ENCODE peak calls at places on chromosomes 16 and 17, in four cellular contexts. H, P, D and G are unnamed samples.

GRCh38 chr17:18018411-18018921 is 20.5 kb downstream of the ATPAF2 start:
- ATAC-seq in D (no peak), P (no peak), H (no peak), G (no peak)

GRCh38 chr17:76783146-76783545 is 45.2 kb downstream of the MFSD11 start:
- ATAC-seq in P (peak), H (no peak), D (no peak), G (no peak)

GRCh38 chr17:61280338-61280737 is 119.3 kb upstream of the TBX2 start:
- ATAC-seq in P (peak), D (no peak), H (no peak), G (no peak)

GRCh38 chr17:68356949-68357455 is 65.7 kb downstream of the ARSG start:
- ATAC-seq in P (no peak), D (no peak), H (peak), G (no peak)

GRCh38 chr17:3603119-3603869 is 5.9 kb downstream of the TRPV1 start:
- ATAC-seq in H (no peak), D (peak), P (no peak), G (peak)

GRCh38 chr16:81446318-81447275 is 2.0 kb downstream of the CMIP start:
- ATAC-seq in P (peak), H (no peak), D (no peak), G (no peak)

GRCh38 chr17:8186787-8187516 is 3.0 kb downstream of the BORCS6 start:
- ATAC-seq in P (peak), D (peak), H (peak), G (peak)

GRCh38 chr17:55588858-55589257 is 77.6 kb upstream of the SMIM36 start:
- ATAC-seq in H (no peak), P (no peak), D (no peak), G (no peak)

GRCh38 chr16:76574651-76575050 is 297.4 kb downstream of the CNTNAP4 start:
- ATAC-seq in P (peak), D (peak), H (no peak), G (no peak)

GRCh38 chr16:23195415-23195978 is 13.0 kb downstream of the SCNN1G start:
- ATAC-seq in H (no peak), D (no peak), P (peak), G (no peak)

GRCh38 chr17:36602030-36602737 is 801 bp downstream of the MRM1 start:
- ATAC-seq in D (peak), H (peak), P (peak), G (peak)

GRCh38 chr17:56675876-56676660 is 82.6 kb downstream of the NOG start:
- ATAC-seq in H (no peak), P (no peak), D (no peak), G (peak)

GRCh38 chr16:1208239-1208830 is 16.7 kb downstream of the TPSG1 start:
- ATAC-seq in H (peak), P (no peak), D (no peak), G (peak)

GRCh38 chr16:50610331-50611262 is 62.4 kb downstream of the NKD1 start:
- ATAC-seq in H (no peak), P (peak), D (no peak), G (no peak)

GRCh38 chr16:30551781-30552180 is 6.4 kb downstream of the ZNF764 start:
- ATAC-seq in P (no peak), H (peak), D (no peak), G (peak)

GRCh38 chr17:6069611-6070279 is 434 bp upstream of the WSCD1 start:
- ATAC-seq in H (peak), D (peak), P (no peak), G (no peak)

GRCh38 chr16:57601801-57602478 is 26.5 kb upstream of the ADGRG1 start:
- ATAC-seq in P (peak), D (no peak), H (peak), G (peak)

GRCh38 chr17:4771519-4772234 is at the start of gene TM4SF5:
- ATAC-seq in D (peak), H (no peak), P (peak), G (no peak)

GRCh38 chr16:4157376-4157825 is 41.2 kb upstream of the ADCY9 start:
- ATAC-seq in P (no peak), D (no peak), H (no peak), G (no peak)

GRCh38 chr17:78923660-78924453 is 1.3 kb downstream of the TIMP2 start:
- ATAC-seq in D (peak), H (peak), P (peak), G (peak)

GRCh38 chr17:48181653-48182052 is 74.1 kb downstream of the SNX11 start:
- ATAC-seq in D (peak), P (no peak), H (no peak), G (no peak)

GRCh38 chr17:49695698-49696232 is 12.0 kb downstream of the SLC35B1 start:
- ATAC-seq in D (no peak), P (peak), H (peak), G (no peak)

GRCh38 chr16:58499615-58500328 is at the start of gene NDRG4:
- ATAC-seq in D (peak), H (peak), P (peak), G (peak)

GRCh38 chr16:87653234-87653633 is 50.9 kb downstream of the JPH3 start:
- ATAC-seq in D (peak), H (no peak), P (peak), G (no peak)

GRCh38 chr16:35636831-35637230 is 2177.4 kb downstream of the TP53TG3F start:
- ATAC-seq in D (no peak), H (no peak), P (no peak), G (no peak)

GRCh38 chr17:11719852-11720251 is 121.6 kb downstream of the DNAH9 start:
- ATAC-seq in H (no peak), P (no peak), D (no peak), G (no peak)

GRCh38 chr16:15490123-15490711 is 55.8 kb downstream of the BMERB1 start:
- ATAC-seq in D (no peak), H (no peak), P (no peak), G (no peak)

GRCh38 chr16:31409433-31409832 is 16.3 kb downstream of the ITGAD start:
- ATAC-seq in P (no peak), D (no peak), H (no peak), G (no peak)

GRCh38 chr17:16973760-16974540 is 2.0 kb upstream of the TNFRSF13B start:
- ATAC-seq in P (peak), H (peak), D (no peak), G (peak)

GRCh38 chr17:50693041-50693682 is 14.6 kb downstream of the ANKRD40 start:
- ATAC-seq in P (no peak), H (no peak), D (peak), G (no peak)

GRCh38 chr17:62755139-62755851 is 52.8 kb downstream of the MARCHF10 start:
- ATAC-seq in P (no peak), H (no peak), D (peak), G (no peak)

GRCh38 chr17:75917443-75918111 is 12.9 kb upstream of the MRPL38 start:
- ATAC-seq in P (no peak), H (no peak), D (no peak), G (no peak)